ENCODE peak calls at places on chromosomes 16 and 17, in seven cellular contexts. O, X, Q, E, U, C and N are unnamed samples.

GRCh38 chr16:80250376-80250775 is 290.4 kb upstream of the DYNLRB2 start:
- DNase-seq in O (no peak), E (no peak), X (no peak), C (no peak), U (no peak), Q (no peak), N (no peak)

GRCh38 chr16:30087181-30087898 is 4.4 kb downstream of the TBX6 start:
- DNase-seq in E (no peak), U (no peak), Q (no peak), X (no peak), C (peak; percentile 75), O (no peak), N (no peak)

GRCh38 chr17:7882068-7882467 is 6.5 kb upstream of the CHD3 start:
- DNase-seq in X (no peak), U (no peak), O (no peak), E (no peak), Q (no peak), C (no peak), N (no peak)

GRCh38 chr17:44115585-44116415 is 7.6 kb downstream of the HDAC5 start:
- DNase-seq in C (no peak), O (no peak), X (no peak), Q (no peak), U (no peak), E (no peak), N (peak; percentile 80)

GRCh38 chr17:46782250-46782953 is 36.1 kb downstream of the WNT3 start:
- DNase-seq in C (no peak), X (no peak), Q (no peak), O (no peak), U (no peak), E (peak; percentile 65), N (peak; percentile 77)

GRCh38 chr17:47700471-47701449 is 6.8 kb downstream of the TBKBP1 start:
- DNase-seq in Q (no peak), E (no peak), X (no peak), O (no peak), C (no peak), U (no peak), N (no peak)

GRCh38 chr16:31189412-31189778 is 9.5 kb downstream of the FUS start:
- DNase-seq in C (no peak), O (no peak), X (no peak), Q (no peak), E (no peak), U (no peak), N (no peak)

GRCh38 chr17:41518789-41519449 is at the start of gene KRT15:
- DNase-seq in O (peak; percentile 55), C (no peak), X (peak; percentile 65), U (no peak), E (no peak), Q (no peak), N (no peak)

GRCh38 chr17:64130559-64131001 is 636 bp upstream of the ERN1 start:
- DNase-seq in X (no peak), E (no peak), U (peak; percentile 68), Q (no peak), C (no peak), O (no peak), N (no peak)

GRCh38 chr16:89319883-89320716 is 102.6 kb downstream of the ZNF778 start:
- DNase-seq in Q (no peak), X (peak; percentile 28), O (no peak), C (no peak), U (peak; percentile 17), E (peak; percentile 51), N (no peak)

GRCh38 chr17:31825961-31826691 is 32.9 kb downstream of the COPRS start:
- DNase-seq in O (no peak), X (peak; percentile 42), E (no peak), C (no peak), U (no peak), Q (no peak), N (no peak)

GRCh38 chr16:11094838-11095565 is 150.6 kb downstream of the CLEC16A start:
- DNase-seq in C (no peak), O (no peak), E (no peak), Q (no peak), U (no peak), X (no peak), N (no peak)

GRCh38 chr16:71185366-71185765 is 45.2 kb downstream of the HYDIN start:
- DNase-seq in E (no peak), U (no peak), Q (no peak), C (no peak), O (no peak), X (no peak), N (no peak)

GRCh38 chr16:70331588-70332358 is 14.9 kb upstream of the DDX19A start:
- DNase-seq in X (no peak), E (no peak), Q (no peak), O (no peak), U (no peak), C (no peak), N (peak; percentile 48)

GRCh38 chr17:48970224-48970623 is 1.8 kb upstream of the GIP start:
- DNase-seq in O (no peak), C (no peak), Q (no peak), X (no peak), U (no peak), E (no peak), N (no peak)

GRCh38 chr17:8166731-8167130 is 4.0 kb upstream of the VAMP2 start:
- DNase-seq in O (no peak), X (no peak), C (no peak), U (no peak), Q (no peak), E (no peak), N (no peak)

GRCh38 chr17:1905190-1905919 is 75.5 kb downstream of the RPA1 start:
- DNase-seq in X (no peak), Q (no peak), U (no peak), O (no peak), E (no peak), C (no peak), N (no peak)

GRCh38 chr17:50218071-50218759 is 16.8 kb upstream of the COL1A1 start:
- DNase-seq in E (no peak), C (no peak), O (no peak), Q (no peak), U (no peak), X (no peak), N (no peak)

GRCh38 chr17:31900877-31901276 is 631 bp downstream of the UTP6 start:
- DNase-seq in U (no peak), Q (no peak), C (no peak), E (no peak), X (no peak), O (no peak), N (peak; percentile 31)

GRCh38 chr17:10772425-10773380 is 31.2 kb downstream of the TMEM238L start:
- DNase-seq in O (peak; percentile 29), X (no peak), E (peak; percentile 90), U (no peak), Q (peak; percentile 26), C (peak; percentile 7), N (peak; percentile 93)

GRCh38 chr16:82834156-82834758 is 207.5 kb downstream of the CDH13 start:
- DNase-seq in U (no peak), E (no peak), C (no peak), Q (no peak), O (no peak), X (no peak), N (peak; percentile 24)

GRCh38 chr17:82592751-82593589 is 55.3 kb downstream of the WDR45B start:
- DNase-seq in C (peak; percentile 82), X (peak; percentile 79), Q (peak; percentile 70), U (peak; percentile 30), O (peak; percentile 81), E (peak; percentile 82), N (peak; percentile 88)

GRCh38 chr16:1676661-1677060 is 1.4 kb upstream of the JPT2 start:
- DNase-seq in Q (no peak), O (no peak), E (no peak), C (no peak), X (no peak), U (no peak), N (no peak)

GRCh38 chr16:1680361-1680760 is 2.3 kb downstream of the JPT2 start:
- DNase-seq in X (no peak), E (no peak), U (no peak), C (no peak), O (no peak), Q (no peak), N (no peak)

GRCh38 chr16:1677339-1677738 is 740 bp upstream of the JPT2 start:
- DNase-seq in C (no peak), X (no peak), U (no peak), Q (no peak), O (no peak), E (no peak), N (peak; percentile 19)

GRCh38 chr16:1677942-1678499 is at the start of gene JPT2:
- DNase-seq in E (peak; percentile 99), C (peak; percentile 95), U (peak; percentile 84), O (peak; percentile 99), X (peak; percentile 97), Q (peak; percentile 95), N (peak; percentile 98)

DNA sequence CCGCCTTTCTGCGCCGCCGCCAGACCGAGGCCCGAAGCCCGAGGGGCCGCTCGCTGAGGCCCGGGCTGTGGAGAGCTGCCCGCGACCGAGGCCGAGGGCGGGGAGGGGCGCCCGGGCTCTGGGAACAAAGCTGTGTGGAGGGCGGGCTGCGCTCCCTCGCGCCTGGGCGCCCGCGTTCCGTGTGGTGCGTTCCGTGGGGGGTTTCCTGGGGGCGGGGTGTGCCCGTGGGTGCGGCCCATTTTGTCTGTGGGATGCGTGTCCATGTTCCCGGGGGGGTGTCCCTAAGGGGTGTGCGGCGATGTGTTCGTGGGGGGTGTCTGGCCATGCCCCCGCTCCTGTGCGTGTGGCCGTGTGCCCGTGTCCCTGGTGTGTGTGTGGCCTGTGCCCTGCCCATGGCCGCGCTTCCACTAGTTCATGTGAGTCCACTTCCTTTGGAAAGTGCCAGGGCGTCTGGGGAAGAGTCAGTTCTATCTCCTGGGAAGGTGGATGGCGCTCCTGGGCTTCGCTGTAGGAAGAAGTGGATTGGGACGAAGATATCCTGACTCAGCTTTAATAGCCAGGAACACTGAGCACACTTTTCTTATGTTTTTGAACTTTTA is 520 bp downstream of the JPT2 start:
- DNase-seq in Q (no peak), O (peak; percentile 65), X (peak; percentile 59), E (peak; percentile 50), C (peak; percentile 38), U (no peak), N (peak; percentile 44)
- TF ChIP-seq POLR2AphosphoS5 in Q (no peak), O (peak; percentile 43), X (no peak), E (no peak), C (peak; percentile 11), U (no peak), N (no peak)

GRCh38 chr16:50102046-50102756 is 36.4 kb downstream of the HEATR3 start:
- DNase-seq in X (no peak), C (peak; percentile 21), O (no peak), Q (no peak), E (no peak), U (no peak), N (no peak)
- TF ChIP-seq POLR2AphosphoS5 in X (no peak), C (no peak), O (no peak), Q (no peak), E (no peak), U (no peak), N (no peak)

DNA sequence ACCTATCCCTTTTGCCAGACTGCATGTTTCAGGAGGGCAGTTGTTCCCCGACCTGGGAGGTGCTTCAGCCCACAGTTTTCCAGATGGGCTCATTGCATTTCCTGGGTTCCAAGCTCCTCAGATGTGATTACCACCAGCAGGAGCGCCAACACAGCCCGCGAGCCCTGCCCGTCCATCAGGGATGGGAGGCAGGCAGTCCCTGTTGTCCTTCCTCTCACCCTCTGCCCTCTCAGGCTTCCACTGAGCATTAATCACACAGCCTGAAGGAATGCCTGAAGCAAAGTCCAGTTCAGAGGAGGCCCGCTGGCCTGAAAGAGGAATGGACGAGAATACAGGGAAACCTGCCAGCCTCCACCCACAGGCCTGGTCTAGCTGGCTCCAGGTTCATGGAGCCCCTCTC is 256.3 kb upstream of the SDK2 start:
- DNase-seq in O (no peak), E (no peak), X (no peak), Q (no peak), C (no peak), U (no peak), N (no peak)
- TF ChIP-seq POLR2AphosphoS5 in O (no peak), E (no peak), X (no peak), Q (no peak), C (no peak), U (no peak), N (no peak)

GRCh38 chr17:62627219-62627903 is at the start of gene MRC2:
- DNase-seq in Q (peak; percentile 31), O (peak; percentile 30), U (no peak), E (no peak), X (peak; percentile 50), C (peak; percentile 87), N (peak; percentile 89)
- TF ChIP-seq POLR2AphosphoS5 in Q (peak; percentile 50), O (no peak), U (no peak), E (no peak), X (no peak), C (peak; percentile 34), N (peak; percentile 22)